ENCODE peak calls at places on chromosomes 16 and 17, in six cellular contexts. L is neural progenitor cell, S is GM23248, D is IMR-90, O is fibroblast of lung, T is mesenchymal stem cell. H is an unnamed sample.

GRCh38 chr17:43033947-43034622 is 9.1 kb downstream of the RND2 start:
- DNase-seq in L (peak; percentile 48), S (no peak), D (no peak), O (no peak), T (no peak), H (no peak)

GRCh38 chr16:88084881-88085280 is 133.6 kb downstream of the BANP start:
- DNase-seq in L (no peak), S (peak; percentile 76), D (peak; percentile 78), O (peak; percentile 86), T (peak; percentile 80), H (no peak)

GRCh38 chr17:44385287-44386181 is 3.9 kb downstream of the ITGA2B start:
- DNase-seq in L (peak; percentile 94), S (peak; percentile 73), D (peak; percentile 55), O (peak; percentile 70), T (peak; percentile 73), H (peak; percentile 72)

GRCh38 chr17:65918450-65918849 is 273.5 kb downstream of the CEP112 start:
- DNase-seq in L (no peak), S (no peak), D (no peak), O (no peak), T (no peak), H (no peak)

GRCh38 chr16:5062790-5063765 is 2.7 kb downstream of the C16orf89 start:
- DNase-seq in L (peak; percentile 10), S (no peak), D (no peak), O (no peak), T (no peak), H (no peak)

GRCh38 chr17:63783522-63783921 is 9.6 kb downstream of the DDX42 start:
- DNase-seq in L (no peak), S (no peak), D (no peak), O (no peak), T (no peak), H (no peak)

GRCh38 chr17:80931421-80932265 is 60.0 kb upstream of the CHMP6 start:
- DNase-seq in L (peak; percentile 85), S (peak; percentile 90), D (peak; percentile 75), O (peak; percentile 85), T (peak; percentile 80), H (no peak)

GRCh38 chr16:81582655-81583441 is 138.2 kb downstream of the CMIP start:
- DNase-seq in L (peak; percentile 37), S (peak; percentile 53), D (no peak), O (peak; percentile 46), T (no peak), H (no peak)

GRCh38 chr17:82858376-82859126 is 18.7 kb upstream of the ZNF750 start:
- DNase-seq in L (no peak), S (no peak), D (no peak), O (no peak), T (no peak), H (peak; percentile 69)

GRCh38 chr17:40320771-40321501 is 12.0 kb downstream of the RARA start:
- DNase-seq in L (no peak), S (peak; percentile 49), D (no peak), O (no peak), T (no peak), H (no peak)

GRCh38 chr17:78300962-78301820 is 58.7 kb downstream of the SOCS3 start:
- DNase-seq in L (no peak), S (peak; percentile 37), D (no peak), O (no peak), T (peak; percentile 13), H (no peak)
- H3K27ac ChIP-seq in L (no peak overlapping the region), S (no peak overlapping the region), D (no peak overlapping the region), O (no peak overlapping the region), T (no peak overlapping the region), H (no peak overlapping the region)

GRCh38 chr16:85854935-85855334 is 44.0 kb upstream of the IRF8 start:
- DNase-seq in L (no peak), S (no peak), D (no peak), O (no peak), T (no peak), H (no peak)
- H3K4me1 ChIP-seq in L (no peaks in the 10 kb centered on the region), S (no peaks in the 10 kb centered on the region), D (no peaks in the 10 kb centered on the region), O (no peaks in the 10 kb centered on the region), T (no peaks in the 10 kb centered on the region), H (no peaks in the 10 kb centered on the region)

GRCh38 chr17:35063514-35064223 is at the start of gene RFFL:
- DNase-seq in L (peak; percentile 83), S (peak; percentile 100), D (peak; percentile 99), O (peak; percentile 98), T (peak; percentile 99), H (peak; percentile 91)
- H2AFZ ChIP-seq in L (no peak within 1 kb of the TSS), S (peak within 1 kb of the TSS; percentile 76), D (peak within 1 kb of the TSS; percentile 59), O (peak within 1 kb of the TSS; percentile 12), T (no peak within 1 kb of the TSS), H (peak within 1 kb of the TSS; percentile 72)

GRCh38 chr16:12305847-12306246 is 329.3 kb downstream of the SNX29 start:
- DNase-seq in L (no peak), S (no peak), D (no peak), O (no peak), T (no peak), H (no peak)
- H3K27ac ChIP-seq in L (no peak overlapping the region), S (no peak overlapping the region), D (no peak overlapping the region), O (no peak overlapping the region), T (no peak overlapping the region), H (no peak overlapping the region)